ENCODE peak calls at places on chromosomes 4 and X, in six cellular contexts. D is thyroid gland, K is right lobe of liver, J is GM12878, R is spleen, W is breast epithelium. Q is an unnamed sample. For H3K4me1 and H3K9me3, the result is how much of the 10 kb centered on the place peaks cover.

GRCh38 chrX:71615056-71615455 is 3.3 kb downstream of the CXCR3 start:
- DNase-seq in J (no peak), R (no peak), K (no peak), D (no peak), W (no peak), Q (no peak)

GRCh38 chr4:15920723-15921591 is 17.6 kb downstream of the FGFBP1 start:
- DNase-seq in R (no peak), D (peak), W (no peak), K (peak), J (no peak), Q (no peak)

GRCh38 chr4:48212165-48212564 is 57.5 kb downstream of the TEC start:
- DNase-seq in W (no peak), J (no peak), K (no peak), R (no peak), D (no peak), Q (no peak)

GRCh38 chr4:60485279-60485678 is 714.8 kb upstream of the ADGRL3 start:
- DNase-seq in J (no peak), W (no peak), D (no peak), K (no peak), R (no peak), Q (no peak)

GRCh38 chr4:73593631-73594241 is 26.5 kb downstream of the RASSF6 start:
- DNase-seq in J (no peak), D (peak), R (no peak), W (no peak), K (no peak), Q (no peak)

GRCh38 chr4:102799816-102800215 is 27.5 kb downstream of the UBE2D3 start:
- DNase-seq in W (no peak), J (no peak), R (no peak), D (no peak), K (no peak), Q (no peak)

GRCh38 chrX:16635040-16635439 is 14.9 kb upstream of the S100G start:
- DNase-seq in D (no peak), R (no peak), W (no peak), J (no peak), K (no peak), Q (no peak)

GRCh38 chrX:50839730-50840129 is 25.7 kb upstream of the SHROOM4 start:
- DNase-seq in J (no peak), K (no peak), W (no peak), R (no peak), D (no peak), Q (no peak)

GRCh38 chr4:11765849-11766453 is 337.3 kb upstream of the HS3ST1 start:
- DNase-seq in K (no peak), W (no peak), D (no peak), J (no peak), R (no peak), Q (no peak)

GRCh38 chrX:74578137-74578536 is 36.3 kb downstream of the RLIM start:
- DNase-seq in W (no peak), J (no peak), R (no peak), K (no peak), D (no peak), Q (no peak)

GRCh38 chrX:103310592-103311400 is at the start of gene BEX2:
- DNase-seq in J (no peak), W (peak), R (peak), K (peak), D (peak), Q (peak)

GRCh38 chr4:4302416-4302815 is 12.4 kb downstream of the ZBTB49 start:
- DNase-seq in R (no peak), D (no peak), J (no peak), K (no peak), W (no peak), Q (no peak)

GRCh38 chrX:124215786-124216185 is 116.7 kb upstream of the TEX13D start:
- DNase-seq in R (no peak), K (no peak), J (no peak), W (no peak), D (no peak), Q (no peak)

GRCh38 chrX:154714925-154715324 is 36.0 kb downstream of the GAB3 start:
- DNase-seq in R (no peak), K (no peak), D (peak), W (no peak), J (no peak), Q (no peak)

GRCh38 chr4:54101190-54102041 is 1.5 kb downstream of the GSX2 start:
- DNase-seq in W (no peak), K (no peak), D (no peak), J (no peak), R (no peak), Q (no peak)

GRCh38 chrX:70553516-70553915 is 108.9 kb downstream of the DLG3 start:
- DNase-seq in K (no peak), D (no peak), W (no peak), J (no peak), R (no peak), Q (no peak)

GRCh38 chr4:142265536-142265935 is 580.6 kb downstream of the INPP4B start:
- DNase-seq in D (no peak), W (no peak), K (no peak), R (no peak), J (no peak), Q (no peak)

GRCh38 chr4:80989921-80990544 is 40.5 kb upstream of the BMP3 start:
- DNase-seq in K (no peak), W (no peak), D (peak), J (peak), R (no peak), Q (no peak)

GRCh38 chr4:88090898-88091297 is 67.5 kb downstream of the ABCG2 start:
- DNase-seq in D (no peak), K (no peak), R (no peak), J (no peak), W (no peak), Q (no peak)

GRCh38 chr4:101584306-101584705 is 206.2 kb upstream of the BANK1 start:
- DNase-seq in R (no peak), J (no peak), W (no peak), K (no peak), D (no peak), Q (no peak)

GRCh38 chr4:113311047-113311446 is 261.6 kb downstream of the ANK2 start:
- DNase-seq in R (no peak), J (no peak), W (no peak), D (no peak), K (no peak), Q (no peak)

GRCh38 chr4:182973421-182974340 is 56.5 kb upstream of the DCTD start:
- DNase-seq in W (no peak), K (no peak), J (no peak), D (no peak), R (no peak), Q (no peak)

GRCh38 chr4:13705521-13706035 is 78.1 kb upstream of the BOD1L1 start:
- DNase-seq in R (no peak), J (no peak), K (peak), D (peak), W (peak), Q (peak)

GRCh38 chr4:173334891-173335754 is 965 bp upstream of the HMGB2 start:
- DNase-seq in W (peak), R (peak), K (peak), D (peak), J (peak), Q (peak)

GRCh38 chr4:39375478-39375877 is 9.3 kb upstream of the RFC1 start:
- DNase-seq in J (no peak), K (no peak), R (no peak), W (no peak), D (no peak), Q (no peak)

GRCh38 chr4:107718351-107718965 is 1.6 kb downstream of the PAPSS1 start:
- DNase-seq in W (no peak), J (peak), D (no peak), R (no peak), K (no peak), Q (no peak)
- TF ChIP-seq POLR2A in W (no peak), J (no peak), D (no peak), R (no peak), K (no peak), Q (no peak)

DNA sequence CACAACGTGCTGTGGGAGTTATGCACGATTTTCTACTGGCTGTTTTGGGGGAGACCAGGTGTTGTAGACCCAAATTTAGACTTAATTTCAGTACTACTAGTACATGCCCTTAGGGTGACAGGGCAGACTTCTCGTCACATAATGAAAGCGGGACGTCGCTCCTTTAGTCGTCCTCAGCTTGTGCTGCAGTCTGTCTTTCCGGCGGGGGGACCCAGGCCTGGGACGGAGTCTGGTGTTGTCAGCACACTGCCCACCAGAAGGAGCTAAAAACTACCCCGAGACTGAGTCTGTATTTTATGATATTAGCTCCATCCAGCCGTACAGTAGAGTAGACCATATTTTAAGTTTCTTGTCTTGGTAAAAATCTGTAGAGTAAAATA is 35.5 kb downstream of the NOP14 start:
- DNase-seq in J (no peak), W (peak), R (peak), K (peak), D (no peak), Q (no peak)
- H3K4me1 ChIP-seq in J (under half), W (under half), R (under half), K (under half), D (under half), Q (under half)

GRCh38 chrX:48058621-48059295 is 12.7 kb downstream of the ZNF630 start:
- DNase-seq in J (no peak), R (no peak), D (no peak), W (no peak), K (no peak), Q (no peak)

GRCh38 chrX:48064261-48064660 is 7.2 kb downstream of the ZNF630 start:
- DNase-seq in D (no peak), K (no peak), J (no peak), W (no peak), R (no peak), Q (no peak)

GRCh38 chrX:48059296-48059639 is 12.2 kb downstream of the ZNF630 start:
- DNase-seq in K (no peak), D (no peak), W (no peak), J (no peak), R (no peak), Q (no peak)
- H3K9me3 ChIP-seq in K (under half), D (under half), W (under half), J (under half), R (under half), Q (under half)

DNA sequence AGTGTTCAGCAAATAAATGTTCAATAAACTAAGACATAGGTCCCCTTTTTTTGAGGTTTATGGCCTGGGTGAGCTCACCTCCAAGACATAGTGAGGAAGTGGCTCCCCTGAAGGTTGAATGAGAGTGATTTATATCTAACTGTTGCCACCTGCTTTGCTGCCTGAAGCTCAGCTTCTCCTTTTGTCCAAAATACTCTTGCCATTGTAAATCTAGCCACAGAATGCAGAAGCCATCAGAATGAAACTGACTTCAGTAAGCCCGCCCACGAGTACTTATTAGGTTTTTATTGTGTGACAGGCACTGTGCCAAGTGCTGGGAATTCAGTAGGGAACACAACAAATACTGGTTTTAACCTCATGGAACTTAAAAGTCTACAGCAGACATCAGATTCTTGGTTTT is 18.0 kb downstream of the SPINK2 start:
- DNase-seq in W (no peak), D (peak), J (peak), K (no peak), R (no peak), Q (no peak)
- TF ChIP-seq POLR2A in W (no peak), D (no peak), J (no peak), K (no peak), R (no peak), Q (no peak)

GRCh38 chr4:121168865-121169281 is 4.8 kb upstream of the TNIP3 start:
- DNase-seq in K (peak), W (no peak), J (peak), D (no peak), R (no peak), Q (no peak)
- H3K4me1 ChIP-seq in K (under half), W (under half), J (under half), D (under half), R (under half), Q (under half)

GRCh38 chrX:58051346-58051745 is 141.1 kb upstream of the ZXDA start:
- DNase-seq in K (no peak), R (no peak), J (no peak), W (no peak), D (no peak), Q (no peak)
- H3K9me3 ChIP-seq in K (under half), R (under half), J (under half), W (under half), D (under half), Q (under half)

DNA sequence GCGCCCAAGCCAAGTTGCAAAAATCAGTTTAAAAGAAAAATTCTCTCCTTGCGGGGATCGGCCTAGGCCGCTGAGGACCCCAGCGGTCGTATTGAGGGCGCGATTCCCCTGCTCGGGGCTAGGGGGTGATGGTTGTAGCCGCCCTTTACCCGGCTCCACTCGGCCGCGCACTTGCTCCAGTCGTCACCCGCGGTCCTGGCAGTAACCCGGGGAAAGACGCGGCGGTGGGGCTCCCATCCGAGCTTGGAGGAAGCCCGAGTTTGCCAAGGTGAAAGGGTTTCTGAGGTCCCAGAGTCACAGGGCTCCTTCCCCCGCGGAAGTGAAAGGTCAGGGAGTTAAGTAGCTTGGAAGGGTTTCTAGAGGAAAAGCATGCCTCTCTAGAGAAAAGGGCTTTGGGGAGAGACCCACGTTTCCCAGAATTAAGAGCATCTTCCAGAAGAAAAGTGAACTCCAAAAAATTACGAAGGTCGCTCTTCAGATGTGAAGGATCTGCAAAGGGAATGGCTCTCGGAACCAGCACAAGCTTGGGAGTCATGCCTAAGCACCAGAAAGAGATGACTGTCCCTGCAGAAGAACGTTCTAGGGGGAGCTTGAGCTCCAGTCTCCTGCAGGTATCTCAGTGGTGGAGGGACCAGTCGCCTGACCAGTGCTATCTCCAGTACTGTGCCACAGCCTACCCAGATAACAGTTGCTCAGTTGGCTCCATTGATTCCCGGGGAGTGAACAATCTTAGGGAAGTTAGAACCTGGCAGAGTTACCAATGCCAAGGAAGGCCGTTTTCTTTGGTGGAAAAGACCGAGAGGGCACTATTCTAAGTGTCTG is 873 bp downstream of the LAP3 start:
- DNase-seq in J (no peak), K (peak), W (peak), D (peak), R (peak), Q (peak)
- TF ChIP-seq POLR2A in J (no peak), K (no peak), W (no peak), D (no peak), R (no peak), Q (no peak)

GRCh38 chr4:138553001-138553845 is 311.1 kb upstream of the SLC7A11 start:
- DNase-seq in D (no peak), W (no peak), R (no peak), K (no peak), J (no peak), Q (no peak)
- H3K4me1 ChIP-seq in D (under half), W (under half), R (under half), K (under half), J (under half), Q (under half)

Q was measured in heart left ventricle.